ENCODE peak calls at places on chromosomes 13 and 19, in eight cellular contexts. Y is heart right ventricle, Z is astrocyte, B is body of pancreas, D is hepatocyte, F is H9, N is neuronal stem cell, J is left lung. W is an unnamed sample.

GRCh38 chr13:39900106-39900750 is 244.8 kb downstream of the COG6 start:
- DNase-seq in Y (no peak), Z (peak; percentile 71), B (no peak), D (no peak), F (no peak), N (no peak), J (no peak), W (no peak)

GRCh38 chr19:30209617-30210600 is 162.3 kb upstream of the ZNF536 start:
- DNase-seq in Y (no peak), Z (no peak), B (no peak), D (no peak), F (peak; percentile 26), N (no peak), J (no peak), W (no peak)

GRCh38 chr19:39199025-39199424 is 2.3 kb downstream of the NCCRP1 start:
- DNase-seq in Y (no peak), Z (peak; percentile 9), B (peak; percentile 91), D (no peak), F (peak; percentile 61), N (no peak), J (no peak), W (no peak)

GRCh38 chr19:58572026-58572817 is 913 bp downstream of the MZF1 start:
- DNase-seq in Y (no peak), Z (no peak), B (no peak), D (no peak), F (no peak), N (no peak), J (peak; percentile 31), W (no peak)

GRCh38 chr19:54432144-54432738 is 16.8 kb upstream of the LENG8 start:
- DNase-seq in Y (no peak), Z (no peak), B (no peak), D (no peak), F (no peak), N (no peak), J (no peak), W (no peak)

GRCh38 chr13:107835339-107836018 is 379.9 kb downstream of the LIG4 start:
- DNase-seq in Y (no peak), Z (peak; percentile 93), B (no peak), D (no peak), F (no peak), N (no peak), J (no peak), W (no peak)

GRCh38 chr13:70568571-70568970 is 460.3 kb upstream of the KLHL1 start:
- DNase-seq in Y (no peak), Z (peak; percentile 16), B (no peak), D (peak; percentile 61), F (no peak), N (peak; percentile 20), J (no peak), W (no peak)

GRCh38 chr19:19559942-19560341 is 21.9 kb downstream of the CILP2 start:
- DNase-seq in Y (no peak), Z (no peak), B (no peak), D (no peak), F (no peak), N (no peak), J (no peak), W (no peak)

GRCh38 chr19:50567052-50567841 is 988 bp downstream of the LRRC4B start:
- DNase-seq in Y (no peak), Z (no peak), B (no peak), D (no peak), F (no peak), N (peak; percentile 57), J (no peak), W (no peak)

GRCh38 chr19:39996218-39996810 is 546 bp upstream of the ZNF546 start:
- DNase-seq in Y (no peak), Z (peak; percentile 74), B (no peak), D (peak; percentile 31), F (no peak), N (no peak), J (no peak), W (no peak)

GRCh38 chr19:14073232-14073924 is 792 bp downstream of the MISP3 start:
- DNase-seq in Y (peak; percentile 82), Z (peak; percentile 77), B (peak; percentile 81), D (peak; percentile 91), F (peak; percentile 73), N (peak; percentile 75), J (peak; percentile 77), W (peak; percentile 95)

GRCh38 chr13:98105929-98106336 is 37.0 kb upstream of the FARP1 start:
- DNase-seq in Y (peak; percentile 22), Z (peak; percentile 55), B (no peak), D (peak; percentile 77), F (no peak), N (no peak), J (no peak), W (no peak)

GRCh38 chr19:5719274-5719960 is 529 bp downstream of the LONP1 start:
- DNase-seq in Y (no peak), Z (no peak), B (no peak), D (no peak), F (no peak), N (no peak), J (no peak), W (no peak)

GRCh38 chr19:48796468-48797083 is 14.3 kb downstream of the BCAT2 start:
- DNase-seq in Y (no peak), Z (no peak), B (no peak), D (no peak), F (no peak), N (no peak), J (no peak), W (no peak)

GRCh38 chr19:33284756-33285155 is 17.6 kb downstream of the CEBPA start:
- DNase-seq in Y (no peak), Z (no peak), B (no peak), D (no peak), F (no peak), N (no peak), J (no peak), W (no peak)
- H3K4me1 ChIP-seq in Y (no peaks in the 10 kb centered on the region), Z (no peaks in the 10 kb centered on the region), B (peaks cover 5% of the 10 kb centered on the region), D (peaks cover 29% of the 10 kb centered on the region), F (no peaks in the 10 kb centered on the region), N (peaks cover 6% of the 10 kb centered on the region), J (peaks cover 5% of the 10 kb centered on the region), W (no peaks in the 10 kb centered on the region)

DNA sequence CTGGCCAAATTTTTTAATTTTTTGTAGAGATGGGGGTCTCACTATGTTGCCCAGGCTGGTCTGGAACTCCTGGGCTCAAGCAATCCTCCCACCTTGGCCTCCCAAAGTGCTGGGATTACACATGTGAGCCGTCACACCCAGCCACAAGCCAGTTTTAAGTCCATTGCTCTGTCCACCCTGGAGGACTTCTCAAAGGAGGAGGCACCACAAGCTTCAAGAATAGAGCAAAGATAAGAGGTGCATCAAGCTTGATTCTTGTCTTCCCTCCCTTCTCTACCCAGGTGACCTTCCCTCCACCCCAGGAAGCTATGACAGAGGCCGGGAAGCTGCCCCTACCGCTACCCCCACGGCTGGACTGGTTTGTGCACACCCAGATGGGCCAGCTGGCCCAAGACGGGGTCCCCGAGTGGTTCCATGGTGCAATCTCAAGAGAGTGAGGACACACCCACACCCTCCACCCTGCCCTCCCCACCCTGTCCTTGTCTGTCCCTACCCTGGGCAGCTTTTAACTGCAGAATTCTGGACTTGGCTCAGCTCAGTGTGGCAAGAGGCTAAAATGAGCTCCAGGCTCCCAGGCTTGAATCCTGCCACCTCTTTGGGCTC is 5.1 kb downstream of the HSH2D start:
- DNase-seq in Y (no peak), Z (no peak), B (no peak), D (no peak), F (no peak), N (no peak), J (no peak), W (no peak)
- H3K27ac ChIP-seq in Y (no peak overlapping the region), Z (no peak overlapping the region), B (no peak overlapping the region), D (no peak overlapping the region), F (no peak overlapping the region), N (no peak overlapping the region), J (no peak overlapping the region), W (peak overlapping the region; percentile 96)

GRCh38 chr13:40986328-40986856 is 32.7 kb downstream of the ELF1 start:
- DNase-seq in Y (no peak), Z (peak; percentile 30), B (no peak), D (peak; percentile 23), F (no peak), N (no peak), J (no peak), W (no peak)
- H3K4me1 ChIP-seq in Y (peaks cover 54% of the 10 kb centered on the region), Z (peaks cover 6% of the 10 kb centered on the region), B (peaks cover 86% of the 10 kb centered on the region), D (peaks cover 31% of the 10 kb centered on the region), F (no peaks in the 10 kb centered on the region), N (no peaks in the 10 kb centered on the region), J (peaks cover 21% of the 10 kb centered on the region), W (peaks cover 86% of the 10 kb centered on the region)

GRCh38 chr19:45098521-45099464 is 5.8 kb downstream of the PPP1R37 start:
- DNase-seq in Y (peak; percentile 34), Z (peak; percentile 45), B (no peak), D (no peak), F (no peak), N (no peak), J (no peak), W (no peak)
- H3K27ac ChIP-seq in Y (peak overlapping the region; percentile 51), Z (peak overlapping the region; percentile 75), B (peak overlapping the region; percentile 81), D (peak overlapping the region; percentile 94), F (no peak overlapping the region), N (no peak overlapping the region), J (no peak overlapping the region), W (no peak overlapping the region)

GRCh38 chr19:3782330-3782729 is 3.9 kb downstream of the MATK start:
- DNase-seq in Y (no peak), Z (no peak), B (no peak), D (no peak), F (no peak), N (no peak), J (no peak), W (no peak)
- H3K4me1 ChIP-seq in Y (peaks cover 3% of the 10 kb centered on the region), Z (no peaks in the 10 kb centered on the region), B (peaks cover 5% of the 10 kb centered on the region), D (no peaks in the 10 kb centered on the region), F (no peaks in the 10 kb centered on the region), N (peaks cover 6% of the 10 kb centered on the region), J (no peaks in the 10 kb centered on the region), W (peaks cover 21% of the 10 kb centered on the region)

GRCh38 chr13:112689498-112690241 is at the start of gene ATP11A:
- DNase-seq in Y (peak; percentile 96), Z (peak; percentile 84), B (peak; percentile 94), D (peak; percentile 97), F (peak; percentile 74), N (peak; percentile 82), J (peak; percentile 92), W (peak; percentile 97)
- H3K27ac ChIP-seq in Y (peak within 1 kb of the TSS; percentile 86), Z (no peak within 1 kb of the TSS), B (peak within 1 kb of the TSS; percentile 91), D (peak within 1 kb of the TSS; percentile 97), F (no peak within 1 kb of the TSS), N (peak within 1 kb of the TSS; percentile 83), J (peak within 1 kb of the TSS; percentile 98), W (peak within 1 kb of the TSS; percentile 89)